ENCODE peak calls at places on chromosomes 2 and 18, in seven cellular contexts. I is GM12864, H is pancreas, Z is heart left ventricle, V is prostate gland, O is AG09309, L is lower lobe of right lung. P is an unnamed sample.

GRCh38 chr2:219687882-219688559 is 60.6 kb downstream of the SLC4A3 start:
- DNase-seq in I (no peak), H (no peak), Z (no peak), V (no peak), O (no peak), L (no peak), P (no peak)

GRCh38 chr2:36329746-36330145 is 25.8 kb upstream of the CRIM1 start:
- DNase-seq in I (no peak), H (no peak), Z (no peak), V (no peak), O (no peak), L (no peak), P (no peak)

GRCh38 chr2:226474131-226474530 is 325.5 kb downstream of the IRS1 start:
- DNase-seq in I (no peak), H (no peak), Z (no peak), V (no peak), O (no peak), L (no peak), P (no peak)

GRCh38 chr2:5587726-5588125 is 104.5 kb upstream of the SOX11 start:
- DNase-seq in I (no peak), H (no peak), Z (no peak), V (no peak), O (no peak), L (no peak), P (no peak)

GRCh38 chr2:233201271-233202013 is 50.0 kb upstream of the ATG16L1 start:
- DNase-seq in I (no peak), H (no peak), Z (no peak), V (no peak), O (no peak), L (no peak), P (no peak)

GRCh38 chr2:200578778-200579177 is 7.0 kb upstream of the AOX1 start:
- DNase-seq in I (no peak), H (no peak), Z (no peak), V (no peak), O (no peak), L (no peak), P (peak)

GRCh38 chr2:57720728-57721627 is 325.6 kb upstream of the VRK2 start:
- DNase-seq in I (peak), H (no peak), Z (no peak), V (peak), O (peak), L (no peak), P (no peak)

GRCh38 chr18:63646916-63647315 is 2.9 kb upstream of the SERPINB4 start:
- DNase-seq in I (no peak), H (no peak), Z (no peak), V (no peak), O (no peak), L (no peak), P (no peak)

GRCh38 chr2:74357627-74358026 is 14.4 kb upstream of the SLC4A5 start:
- DNase-seq in I (no peak), H (no peak), Z (no peak), V (no peak), O (no peak), L (no peak), P (no peak)

GRCh38 chr2:118240276-118240675 is 152.0 kb downstream of the INSIG2 start:
- DNase-seq in I (no peak), H (no peak), Z (no peak), V (no peak), O (no peak), L (no peak), P (no peak)

GRCh38 chr2:165435611-165436010 is 33.9 kb upstream of the CSRNP3 start:
- DNase-seq in I (no peak), H (no peak), Z (no peak), V (no peak), O (no peak), L (no peak), P (no peak)

GRCh38 chr2:196294510-196294909 is 123.1 kb upstream of the STK17B start:
- DNase-seq in I (no peak), H (no peak), Z (no peak), V (no peak), O (no peak), L (no peak), P (no peak)

GRCh38 chr2:148244593-148245292 is 223.9 kb downstream of the MBD5 start:
- DNase-seq in I (no peak), H (no peak), Z (no peak), V (no peak), O (peak), L (no peak), P (peak)

GRCh38 chr2:28225472-28225915 is 167.2 kb upstream of the FOSL2 start:
- DNase-seq in I (no peak), H (no peak), Z (no peak), V (no peak), O (no peak), L (no peak), P (no peak)

GRCh38 chr2:207122914-207123744 is 42.6 kb downstream of the KLF7 start:
- DNase-seq in I (no peak), H (no peak), Z (no peak), V (no peak), O (no peak), L (no peak), P (no peak)

GRCh38 chr2:74864728-74865722 is 31.1 kb downstream of the HK2 start:
- DNase-seq in I (no peak), H (no peak), Z (no peak), V (no peak), O (no peak), L (peak), P (no peak)

DNA sequence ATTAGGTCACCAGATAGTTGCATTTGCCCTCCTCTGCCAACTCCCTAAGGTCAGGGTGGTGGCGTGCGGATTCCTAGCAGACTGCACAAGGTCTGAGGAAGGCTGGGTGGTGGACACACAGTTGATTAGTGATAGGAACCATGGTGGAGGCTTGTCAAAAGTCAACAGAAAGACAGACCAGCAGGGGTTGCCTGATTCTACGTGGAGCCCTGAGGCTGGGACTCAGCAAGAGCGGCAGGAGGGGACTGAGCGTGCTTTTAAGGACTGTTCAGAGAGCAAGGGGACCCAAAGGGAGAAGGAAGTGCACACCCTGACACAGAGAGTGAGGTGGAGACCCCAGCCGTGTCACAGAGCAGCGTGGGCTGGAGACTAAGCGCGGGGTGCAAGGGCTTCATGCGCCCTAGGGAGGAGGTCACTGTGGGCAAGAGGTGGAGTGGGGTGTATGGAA is 513.2 kb downstream of the RNF144A start:
- DNase-seq in I (no peak), H (no peak), Z (peak), V (no peak), O (no peak), L (no peak), P (no peak)
- H3K4me3 ChIP-seq in I (no peak), H (no peak), Z (peak), V (no peak), O (no peak), L (peak), P (no peak)

GRCh38 chr18:22559414-22560282 is 141.9 kb upstream of the CTAGE1 start:
- DNase-seq in I (no peak), H (peak), Z (peak), V (peak), O (no peak), L (peak), P (no peak)
- H3K4me3 ChIP-seq in I (no peak), H (peak), Z (peak), V (peak), O (peak), L (peak), P (no peak)

GRCh38 chr2:85768713-85769112 is 14.9 kb downstream of the ATOH8 start:
- DNase-seq in I (no peak), H (peak), Z (peak), V (peak), O (no peak), L (no peak), P (no peak)

GRCh38 chr2:85765081-85765731 is 11.4 kb downstream of the ATOH8 start:
- DNase-seq in I (no peak), H (peak), Z (peak), V (no peak), O (no peak), L (no peak), P (no peak)

GRCh38 chr2:85763831-85764230 is 10.0 kb downstream of the ATOH8 start:
- DNase-seq in I (no peak), H (peak), Z (peak), V (no peak), O (no peak), L (no peak), P (no peak)

GRCh38 chr2:85767803-85768665 is 14.2 kb downstream of the ATOH8 start:
- DNase-seq in I (no peak), H (peak), Z (peak), V (no peak), O (no peak), L (no peak), P (no peak)

DNA sequence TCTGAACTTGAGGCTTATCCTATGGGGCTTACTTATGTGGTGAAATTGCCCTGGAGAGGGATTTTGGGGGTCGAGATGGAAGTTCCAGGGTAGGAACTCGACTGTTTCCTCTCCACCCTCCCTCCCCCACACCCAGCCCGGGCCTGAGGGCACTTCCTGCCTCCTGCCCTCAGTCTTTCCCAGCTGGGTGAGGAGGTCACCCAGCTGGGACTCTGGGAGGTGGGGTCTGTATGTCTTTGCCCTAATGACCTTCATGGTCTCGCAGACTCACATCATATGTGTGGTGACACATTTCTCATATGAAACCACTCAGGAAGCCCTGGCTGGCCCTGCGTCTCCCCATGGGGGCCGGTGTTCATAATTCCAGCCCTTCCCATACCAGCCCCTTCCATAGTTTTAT is 12.4 kb downstream of the ATOH8 start:
- DNase-seq in I (no peak), H (peak), Z (peak), V (no peak), O (no peak), L (no peak), P (no peak)
- H3K4me3 ChIP-seq in I (no peak), H (no peak), Z (no peak), V (no peak), O (no peak), L (no peak), P (no peak)

DNA sequence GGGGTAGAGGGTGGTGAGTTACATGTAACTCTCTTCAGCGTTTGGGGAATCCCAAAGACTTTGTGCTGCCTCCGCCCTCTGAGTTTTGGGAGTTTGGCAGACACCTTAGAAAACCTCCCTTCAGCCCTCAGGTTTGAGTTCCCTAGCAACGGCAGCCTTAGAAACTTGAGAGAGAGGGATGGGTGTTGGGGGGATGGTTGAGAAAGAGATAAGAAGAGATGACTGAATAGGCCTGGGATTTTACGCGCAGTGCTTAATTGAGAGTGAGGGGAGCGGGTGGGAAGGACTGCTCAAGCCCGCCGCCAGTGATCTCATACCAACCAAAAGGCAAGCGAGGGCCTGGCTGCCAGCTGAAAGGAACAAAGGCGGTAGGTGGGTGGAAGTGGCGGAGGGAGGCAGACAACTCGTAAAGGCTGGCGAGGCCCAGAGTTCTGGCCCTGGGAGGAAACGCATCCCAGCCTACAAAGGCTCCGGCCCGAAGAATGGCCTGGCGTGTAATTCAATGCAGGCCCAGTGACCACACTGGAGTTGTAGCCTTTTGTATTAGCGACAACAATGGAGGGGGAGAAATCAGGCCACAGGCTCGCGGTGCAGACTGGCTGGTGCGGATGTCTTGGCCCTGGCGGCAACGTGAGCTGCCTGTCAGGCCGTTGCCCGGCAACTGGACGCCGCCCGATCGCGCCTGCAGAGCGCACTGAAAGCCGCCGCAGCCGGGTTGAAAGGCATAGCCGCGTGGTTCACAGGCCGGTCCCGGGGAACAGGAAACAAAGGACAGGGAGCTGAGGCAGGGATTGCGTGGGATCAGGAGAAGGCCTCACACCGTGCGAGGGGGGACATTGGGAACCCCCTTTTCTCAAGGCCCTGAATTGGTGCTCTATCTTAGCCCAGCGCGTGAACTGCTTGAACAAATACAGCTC is 39.9 kb upstream of the DARS1 start:
- DNase-seq in I (no peak), H (peak), Z (peak), V (peak), O (no peak), L (peak), P (no peak)
- H3K4me3 ChIP-seq in I (no peak), H (no peak), Z (peak), V (no peak), O (no peak), L (no peak), P (no peak)